ENCODE peak calls at places on chromosomes 3 and 15, in ten cellular contexts. D, X, N, H, I, U, J, P, L and C are unnamed samples.

GRCh38 chr3:35216501-35217266 is 422.6 kb upstream of the ARPP21 start:
- DNase-seq in I (no peak), J (no peak), H (peak), P (no peak), L (no peak), U (no peak), X (no peak), D (no peak), N (no peak), C (no peak)

GRCh38 chr3:23320586-23321570 is 117.8 kb downstream of the UBE2E2 start:
- DNase-seq in H (no peak), P (no peak), J (no peak), L (no peak), I (peak), D (no peak), U (no peak), X (no peak), N (no peak), C (no peak)

GRCh38 chr15:74906193-74906449 is 530 bp downstream of the FAM219B start:
- DNase-seq in H (no peak), D (no peak), U (no peak), P (no peak), I (peak), N (peak), L (no peak), J (no peak), X (no peak), C (no peak)

GRCh38 chr15:66702770-66703539 is 919 bp downstream of the SMAD6 start:
- DNase-seq in L (no peak), H (peak), P (peak), I (no peak), N (peak), U (no peak), D (no peak), J (no peak), X (no peak), C (no peak)

GRCh38 chr3:58496206-58496605 is 4.3 kb downstream of the KCTD6 start:
- DNase-seq in N (no peak), X (no peak), P (no peak), D (no peak), H (no peak), L (no peak), I (peak), U (no peak), J (no peak), C (no peak)

GRCh38 chr3:183073839-183074615 is 25.3 kb downstream of the MCCC1 start:
- DNase-seq in D (no peak), H (no peak), X (no peak), L (no peak), N (no peak), P (no peak), U (no peak), J (no peak), I (no peak), C (no peak)

GRCh38 chr3:153055779-153056178 is 106.2 kb upstream of the RAP2B start:
- DNase-seq in J (no peak), H (no peak), X (no peak), U (no peak), P (no peak), N (no peak), L (no peak), D (no peak), I (no peak), C (no peak)

GRCh38 chr15:78868366-78868765 is 4.3 kb upstream of the MORF4L1 start:
- DNase-seq in P (no peak), L (no peak), N (no peak), J (no peak), I (no peak), H (no peak), U (no peak), D (no peak), X (no peak), C (no peak)

GRCh38 chr3:71226565-71227281 is 356.8 kb downstream of the FOXP1 start:
- DNase-seq in J (no peak), D (no peak), H (no peak), P (no peak), L (peak), I (no peak), U (peak), X (no peak), N (peak), C (no peak)

DNA sequence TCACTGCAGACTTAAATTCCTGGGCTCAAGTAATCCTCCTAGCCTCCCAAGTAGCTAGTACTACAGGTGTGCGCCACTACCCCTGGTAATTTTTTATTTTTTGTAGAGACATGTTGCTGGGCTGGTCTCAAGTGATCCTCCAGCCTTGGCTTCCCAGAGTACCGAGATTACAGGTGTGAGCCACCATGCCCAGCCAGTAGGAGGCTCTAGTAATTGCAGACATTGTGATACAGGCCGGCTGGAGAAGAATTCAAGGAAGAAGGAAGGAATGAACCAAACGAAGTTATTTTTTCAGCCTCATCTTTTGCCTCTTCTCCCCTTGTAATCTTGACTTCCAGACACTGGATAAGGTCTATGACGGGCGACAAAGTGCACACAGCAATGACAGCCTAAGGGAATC is 3.2 kb upstream of the PPP4R2 start:
- DNase-seq in L (no peak), J (no peak), N (no peak), I (no peak), H (no peak), X (no peak), D (no peak), P (no peak), U (no peak), C (no peak)
- TF ChIP-seq CTCF in L (no peak), J (no peak), N (peak), I (no peak), H (no peak), X (no peak), D (no peak), P (no peak), U (no peak), C (no peak)

GRCh38 chr3:160437083-160437455 is 12.5 kb downstream of the TRIM59 start:
- DNase-seq in L (no peak), N (no peak), I (no peak), P (no peak), J (no peak), X (no peak), D (no peak), H (no peak), U (no peak), C (no peak)
- H3K27ac ChIP-seq in L (no peak), N (no peak), I (no peak), P (no peak), J (no peak), X (no peak), D (no peak), H (no peak), U (no peak), C (no peak)

DNA sequence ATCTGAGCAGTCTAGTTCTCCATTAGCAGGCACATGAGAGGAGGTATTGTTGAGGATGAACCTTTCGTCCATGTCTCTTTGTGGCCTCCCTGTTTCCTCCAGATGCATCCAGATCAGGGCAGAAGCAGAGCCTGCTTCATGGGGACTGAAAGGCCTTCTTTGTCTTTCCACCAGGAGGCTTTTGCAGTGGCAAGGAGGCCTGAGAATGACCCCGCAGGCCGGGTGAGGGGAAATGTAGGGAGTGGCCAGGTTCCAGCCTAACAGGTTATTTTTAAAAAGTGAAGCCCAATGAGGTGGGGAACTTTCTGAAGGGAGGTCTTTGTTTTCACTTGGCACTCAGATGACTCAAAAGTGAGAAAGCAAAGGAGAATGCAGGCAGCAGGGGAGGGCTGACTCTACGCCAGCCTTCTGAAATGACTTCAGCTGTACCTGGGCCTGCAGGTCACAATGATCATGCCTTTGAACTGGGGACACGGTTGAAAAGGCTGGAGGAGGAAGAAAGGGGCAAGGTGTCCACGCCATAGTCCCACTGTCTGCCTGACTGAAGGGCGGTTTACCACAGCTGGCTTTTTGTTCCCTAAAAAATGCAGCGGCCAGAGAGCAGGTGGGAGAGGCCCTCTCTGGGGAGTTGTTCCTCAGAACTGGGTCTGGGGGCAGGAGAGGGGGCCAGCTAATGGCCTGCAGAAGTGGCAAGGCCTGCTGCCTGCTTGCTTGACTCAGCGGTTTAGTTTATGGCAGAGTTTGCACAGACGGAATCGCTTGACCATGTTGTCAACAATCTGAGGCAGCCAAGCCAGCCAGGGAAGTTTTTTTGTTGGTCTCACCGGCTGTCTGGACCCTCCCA is 28.7 kb downstream of the CMTM7 start:
- DNase-seq in X (no peak), I (no peak), P (peak), L (no peak), U (no peak), H (no peak), J (peak), D (no peak), N (no peak), C (no peak)
- TF ChIP-seq CTCF in X (no peak), I (no peak), P (no peak), L (peak), U (no peak), H (no peak), J (peak), D (no peak), N (no peak), C (no peak)

DNA sequence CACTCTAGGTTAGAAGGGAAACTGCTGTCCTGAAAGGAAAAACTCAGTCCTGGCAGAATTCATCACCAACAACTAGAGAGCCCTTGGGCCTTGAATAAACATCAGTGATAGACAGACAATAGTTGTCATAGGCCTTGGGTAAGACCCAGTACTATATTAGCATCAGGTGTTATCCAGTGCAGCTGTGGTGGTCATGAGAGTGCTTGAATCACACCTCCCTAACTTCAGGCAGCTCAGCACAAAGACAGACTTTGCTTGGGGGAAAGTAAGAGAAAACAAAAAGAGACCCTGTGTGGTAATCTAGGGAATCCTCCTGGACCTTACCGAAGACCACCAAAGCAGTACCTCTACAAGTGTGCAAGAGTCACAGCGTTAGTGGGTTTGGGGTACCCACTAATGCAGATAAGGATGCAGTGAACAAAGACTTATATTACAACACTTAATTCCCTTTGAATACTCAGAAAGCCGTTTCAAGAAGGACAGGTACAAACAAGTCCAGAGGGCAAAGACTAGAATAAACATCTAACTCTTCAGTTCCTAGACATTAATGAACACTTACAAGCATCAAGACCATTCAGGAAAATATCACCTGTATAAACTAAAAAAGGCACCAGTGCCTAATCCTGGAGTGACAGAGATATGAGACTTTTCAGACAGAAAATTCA is 332.3 kb upstream of the EPHA3 start:
- DNase-seq in L (no peak), D (no peak), J (no peak), I (no peak), X (no peak), H (no peak), N (no peak), P (no peak), U (no peak), C (no peak)
- H3K27ac ChIP-seq in L (no peak), D (no peak), J (no peak), I (no peak), X (no peak), H (no peak), N (no peak), P (no peak), U (no peak), C (no peak)

GRCh38 chr3:36943601-36944000 is 1.3 kb downstream of the TRANK1 start:
- DNase-seq in H (no peak), J (no peak), U (no peak), D (no peak), X (no peak), N (no peak), I (no peak), L (no peak), P (no peak), C (no peak)

GRCh38 chr3:36944641-36945270 is at the start of gene TRANK1:
- DNase-seq in N (peak), P (peak), H (peak), U (peak), X (peak), L (peak), D (peak), I (no peak), J (peak), C (peak)

GRCh38 chr3:36945326-36945980 is 599 bp upstream of the TRANK1 start:
- DNase-seq in J (no peak), U (no peak), N (no peak), H (no peak), P (no peak), L (no peak), X (no peak), D (no peak), I (no peak), C (no peak)

GRCh38 chr3:36942632-36943248 is 2.1 kb downstream of the TRANK1 start:
- DNase-seq in U (no peak), L (no peak), X (no peak), J (no peak), H (no peak), N (no peak), I (no peak), D (no peak), P (no peak), C (no peak)

GRCh38 chr3:36944012-36944640 is 728 bp downstream of the TRANK1 start:
- DNase-seq in P (peak), I (peak), U (peak), X (peak), N (peak), D (peak), L (peak), H (peak), J (peak), C (no peak)
- TF ChIP-seq CTCF in P (no peak), I (peak), U (no peak), X (no peak), N (no peak), D (no peak), L (peak), H (peak), J (no peak), C (no peak)

GRCh38 chr3:15099364-15100098 is 583 bp upstream of the RBSN start:
- DNase-seq in N (peak), I (no peak), P (peak), J (no peak), D (no peak), U (no peak), L (no peak), H (no peak), X (no peak), C (no peak)

GRCh38 chr3:15098503-15099363 is at the start of gene RBSN:
- DNase-seq in N (peak), H (peak), I (peak), D (peak), J (peak), U (peak), P (peak), L (peak), X (peak), C (peak)

GRCh38 chr3:15102833-15103232 is 3.9 kb upstream of the RBSN start:
- DNase-seq in L (peak), H (no peak), I (no peak), D (no peak), U (no peak), P (no peak), J (no peak), N (no peak), X (no peak), C (no peak)

GRCh38 chr3:15097889-15098288 is 1.1 kb downstream of the RBSN start:
- DNase-seq in P (no peak), D (no peak), U (no peak), L (no peak), X (no peak), J (no peak), H (no peak), N (no peak), I (no peak), C (no peak)

GRCh38 chr3:15102256-15102655 is 3.3 kb upstream of the RBSN start:
- DNase-seq in X (peak), J (peak), P (peak), N (peak), I (no peak), U (no peak), D (peak), H (peak), L (peak), C (no peak)
- H3K27ac ChIP-seq in X (no peak), J (peak), P (no peak), N (peak), I (no peak), U (no peak), D (peak), H (peak), L (no peak), C (peak)

GRCh38 chr3:47419083-47420043 is 38.5 kb downstream of the PTPN23 start:
- DNase-seq in H (no peak), L (no peak), D (no peak), I (no peak), X (no peak), U (no peak), J (no peak), P (no peak), N (no peak), C (no peak)

GRCh38 chr3:47416041-47416440 is 35.2 kb downstream of the PTPN23 start:
- DNase-seq in P (no peak), N (no peak), H (no peak), D (no peak), J (no peak), X (no peak), L (no peak), U (no peak), I (peak), C (no peak)

GRCh38 chr3:47420511-47421484 is 40.0 kb downstream of the PTPN23 start:
- DNase-seq in N (peak), D (no peak), J (peak), H (peak), U (peak), P (peak), X (peak), L (peak), I (peak), C (peak)

GRCh38 chr3:47420044-47420430 is 39.2 kb downstream of the PTPN23 start:
- DNase-seq in H (no peak), D (no peak), X (no peak), J (no peak), P (no peak), L (no peak), N (no peak), U (no peak), I (no peak), C (no peak)

DNA sequence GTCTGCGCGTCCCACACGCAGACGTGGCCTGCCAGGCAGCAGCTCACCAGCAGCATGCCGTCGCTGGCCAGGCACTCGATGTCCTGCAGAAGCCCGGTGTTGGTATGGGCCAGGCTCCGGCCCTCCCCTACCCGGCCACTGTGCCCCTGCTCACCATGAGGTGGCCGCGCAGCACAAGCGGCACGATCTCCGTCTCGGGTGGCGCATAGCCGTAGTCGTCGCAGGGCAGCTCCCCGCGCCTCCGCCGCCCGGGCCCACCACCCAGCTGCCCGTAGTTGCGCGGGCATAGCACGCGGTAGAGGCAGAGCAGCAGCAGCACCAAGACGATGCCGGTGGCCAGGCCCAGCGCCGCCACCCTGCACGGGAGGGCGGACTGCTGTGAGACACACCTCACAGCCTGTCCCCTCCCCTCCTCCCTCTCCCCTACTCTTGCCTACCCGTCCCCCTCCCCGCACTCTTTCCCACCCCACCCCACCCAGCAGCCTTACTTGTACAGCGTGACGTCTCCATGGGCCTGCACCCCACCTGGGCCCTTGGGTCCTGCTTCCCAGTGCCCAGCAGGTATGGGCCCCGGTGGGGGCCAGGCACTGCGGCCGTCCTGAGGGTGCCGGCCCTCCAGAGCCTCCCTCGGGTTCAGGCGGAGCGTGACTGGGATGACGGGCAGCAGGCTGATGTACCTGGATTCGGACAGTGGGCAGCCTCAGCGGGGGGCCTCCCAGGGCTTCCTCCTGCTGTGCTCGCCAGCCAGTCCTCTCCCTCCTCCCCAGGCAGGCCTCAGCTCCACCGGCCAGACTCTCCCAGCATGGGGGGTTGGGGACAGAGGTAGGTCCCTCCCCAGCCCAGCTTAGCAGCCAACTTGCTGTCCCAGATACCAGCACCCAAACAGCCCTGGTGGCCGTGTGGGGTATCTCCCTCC is 37.6 kb downstream of the PTPN23 start:
- DNase-seq in N (no peak), I (peak), P (no peak), J (no peak), X (no peak), D (no peak), L (no peak), U (no peak), H (no peak), C (no peak)
- TF ChIP-seq CTCF in N (no peak), I (peak), P (no peak), J (no peak), X (no peak), D (no peak), L (no peak), U (no peak), H (no peak), C (no peak)

DNA sequence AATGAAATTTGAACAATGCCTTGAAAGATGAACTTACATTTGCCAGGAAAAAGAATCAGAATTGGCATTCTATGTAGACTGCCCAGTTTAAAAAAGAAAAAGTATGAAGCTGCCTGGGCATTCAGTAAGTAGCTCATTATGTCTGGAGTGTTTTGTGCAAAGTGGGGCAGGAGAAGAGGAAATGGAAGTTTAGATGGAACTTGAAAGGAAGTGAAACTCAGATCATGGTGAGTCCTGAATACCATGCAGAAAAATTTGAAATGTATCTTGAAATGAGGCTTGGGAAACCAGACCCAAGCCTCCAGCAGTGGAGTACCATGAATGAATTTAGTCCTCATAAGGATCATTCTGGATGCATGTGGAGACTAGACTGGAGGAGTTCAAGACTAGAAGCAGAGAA is 4.8 kb upstream of the MORC1 start:
- DNase-seq in X (no peak), L (no peak), H (no peak), I (no peak), N (no peak), D (no peak), J (no peak), P (no peak), U (no peak), C (no peak)
- H3K27ac ChIP-seq in X (no peak), L (no peak), H (no peak), I (no peak), N (no peak), D (no peak), J (no peak), P (no peak), U (no peak), C (no peak)